ENCODE peak calls at places on chromosomes 12 and 14, in eight cellular contexts. D is epithelial cell of proximal tubule; R is MM.1S; C is PC-3; Z is psoas muscle; K is mesendoderm; H is CD8-positive, alpha-beta T cell; P is mammary epithelial cell. F is an unnamed sample.

GRCh38 chr14:89372156-89372555 is 44.9 kb downstream of the FOXN3 start:
- DNase-seq in D (no peak), R (no peak), C (no peak), Z (no peak), K (no peak), H (no peak), P (no peak), F (no peak)

GRCh38 chr12:19489168-19489567 is 49.9 kb downstream of the AEBP2 start:
- DNase-seq in D (no peak), R (no peak), C (no peak), Z (no peak), K (no peak), H (no peak), P (no peak), F (no peak)

GRCh38 chr12:5872745-5873144 is 72.3 kb downstream of the ANO2 start:
- DNase-seq in D (no peak), R (no peak), C (peak; percentile 16), Z (no peak), K (peak; percentile 49), H (no peak), P (no peak), F (no peak)

GRCh38 chr12:34406996-34407300 is 384.7 kb downstream of the ALG10 start:
- DNase-seq in D (no peak), R (no peak), C (no peak), Z (peak; percentile 10), K (no peak), H (no peak), P (no peak), F (no peak)

GRCh38 chr12:65899289-65899688 is 75.0 kb downstream of the HMGA2 start:
- DNase-seq in D (no peak), R (no peak), C (no peak), Z (no peak), K (no peak), H (no peak), P (no peak), F (no peak)

GRCh38 chr12:91139264-91139663 is 28.0 kb upstream of the LUM start:
- DNase-seq in D (no peak), R (no peak), C (no peak), Z (no peak), K (peak; percentile 38), H (no peak), P (no peak), F (no peak)

GRCh38 chr14:90301580-90302181 is 30.1 kb downstream of the NRDE2 start:
- DNase-seq in D (no peak), R (no peak), C (peak; percentile 60), Z (no peak), K (peak; percentile 37), H (no peak), P (peak; percentile 25), F (peak; percentile 14)

GRCh38 chr14:24187538-24187915 is 1.1 kb downstream of the IPO4 start:
- DNase-seq in D (no peak), R (no peak), C (no peak), Z (peak; percentile 34), K (no peak), H (no peak), P (no peak), F (no peak)

GRCh38 chr12:56951582-56952339 is 5.6 kb downstream of the RDH16 start:
- DNase-seq in D (no peak), R (no peak), C (no peak), Z (no peak), K (no peak), H (no peak), P (no peak), F (no peak)

GRCh38 chr12:63917477-63917862 is 73.0 kb downstream of the SRGAP1 start:
- DNase-seq in D (no peak), R (no peak), C (no peak), Z (no peak), K (no peak), H (no peak), P (no peak), F (no peak)
- H3K4me3 ChIP-seq in D (no peak overlapping the region), R (no peak overlapping the region), C (peak overlapping the region; percentile 16), Z (no peak overlapping the region), K (no peak overlapping the region), H (no peak overlapping the region), P (no peak overlapping the region), F (no peak overlapping the region)

DNA sequence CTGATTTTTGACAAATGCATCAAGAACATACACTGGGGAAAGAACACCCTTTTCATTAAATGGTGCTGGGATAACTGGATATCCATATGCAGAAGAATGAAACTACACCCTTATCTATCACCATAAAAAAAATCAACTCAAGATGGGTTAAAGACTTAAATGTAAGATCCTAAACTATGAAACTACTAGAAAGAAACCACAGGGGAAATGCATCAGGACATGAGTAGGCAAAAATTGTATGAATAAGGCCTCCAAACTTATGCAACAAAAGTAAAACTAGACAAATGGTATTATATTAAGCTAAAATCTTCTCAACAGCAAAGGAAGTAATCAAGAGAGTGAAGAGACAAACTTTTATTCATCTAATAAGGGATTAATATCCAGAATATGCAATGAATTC is 242.5 kb downstream of the CPNE8 start:
- DNase-seq in D (no peak), R (peak; percentile 41), C (no peak), Z (no peak), K (no peak), H (no peak), P (peak; percentile 26), F (no peak)
- H3K4me3 ChIP-seq in D (no peak overlapping the region), R (peak overlapping the region; percentile 13), C (no peak overlapping the region), Z (no peak overlapping the region), K (no peak overlapping the region), H (no peak overlapping the region), P (no peak overlapping the region), F (no peak overlapping the region)

GRCh38 chr12:105409286-105409685 is 78.8 kb downstream of the C12orf75 start:
- DNase-seq in D (no peak), R (no peak), C (no peak), Z (no peak), K (no peak), H (no peak), P (no peak), F (no peak)
- H3K4me3 ChIP-seq in D (no peak overlapping the region), R (no peak overlapping the region), C (no peak overlapping the region), Z (no peak overlapping the region), K (no peak overlapping the region), H (no peak overlapping the region), P (no peak overlapping the region), F (no peak overlapping the region)

GRCh38 chr14:91351508-91351853 is 66.1 kb downstream of the CCDC88C start:
- DNase-seq in D (no peak), R (no peak), C (no peak), Z (no peak), K (no peak), H (no peak), P (no peak), F (no peak)
- H3K4me3 ChIP-seq in D (peak overlapping the region; percentile 37), R (peak overlapping the region; percentile 20), C (no peak overlapping the region), Z (no peak overlapping the region), K (no peak overlapping the region), H (peak overlapping the region; percentile 27), P (no peak overlapping the region), F (peak overlapping the region; percentile 43)

DNA sequence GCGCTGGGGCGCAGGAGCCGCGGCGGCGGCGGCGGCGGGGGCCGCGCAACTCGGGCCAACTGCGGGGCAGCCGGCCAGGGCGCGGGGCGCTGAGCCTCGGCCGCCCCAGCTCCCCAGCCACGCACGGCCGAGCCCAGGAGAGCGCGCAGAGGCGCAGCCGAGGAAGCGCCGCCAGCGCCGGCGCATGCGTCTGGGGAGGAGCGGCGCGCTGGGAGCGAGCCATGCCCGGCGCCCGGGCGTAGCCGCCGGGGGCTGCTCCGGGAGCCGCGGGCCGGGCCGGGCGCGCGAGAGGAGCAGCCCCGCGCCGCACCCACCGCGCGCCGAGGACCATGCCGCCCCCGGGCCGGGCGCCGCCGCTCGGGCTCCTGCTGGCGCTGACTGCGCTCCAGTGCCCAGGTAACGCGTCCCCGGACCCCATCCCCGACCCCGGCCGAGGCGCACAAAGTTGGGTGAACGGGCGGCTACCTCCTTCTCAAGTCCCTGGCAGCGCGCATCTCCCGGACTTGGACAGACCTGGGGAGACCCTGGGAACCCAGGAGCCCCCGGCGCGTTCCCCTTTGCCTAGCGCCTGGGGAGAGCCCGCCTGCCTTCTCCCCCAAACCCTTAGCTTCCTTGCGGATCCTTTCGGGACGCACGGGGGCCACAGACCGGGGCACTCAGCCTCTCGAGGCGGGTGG is 121.4 kb downstream of the AACS start:
- DNase-seq in D (no peak), R (no peak), C (no peak), Z (no peak), K (no peak), H (no peak), P (peak; percentile 20), F (no peak)
- H3K4me3 ChIP-seq in D (no peak overlapping the region), R (no peak overlapping the region), C (peak overlapping the region; percentile 43), Z (peak overlapping the region; percentile 52), K (peak overlapping the region; percentile 5), H (no peak overlapping the region), P (peak overlapping the region; percentile 34), F (no peak overlapping the region)

GRCh38 chr12:1919284-1919683 is 832 bp upstream of the CACNA2D4 start:
- DNase-seq in D (no peak), R (no peak), C (no peak), Z (no peak), K (no peak), H (no peak), P (no peak), F (no peak)
- H3K4me3 ChIP-seq in D (no peak overlapping the region), R (no peak overlapping the region), C (no peak overlapping the region), Z (no peak overlapping the region), K (no peak overlapping the region), H (no peak overlapping the region), P (no peak overlapping the region), F (no peak overlapping the region)

GRCh38 chr12:119182701-119183493 is 4.2 kb downstream of the HSPB8 start:
- DNase-seq in D (peak; percentile 96), R (no peak), C (no peak), Z (no peak), K (no peak), H (no peak), P (no peak), F (peak; percentile 14)

GRCh38 chr12:119179335-119180021 is 747 bp downstream of the HSPB8 start:
- DNase-seq in D (peak; percentile 63), R (no peak), C (peak; percentile 75), Z (no peak), K (peak; percentile 96), H (no peak), P (no peak), F (no peak)

GRCh38 chr12:119181944-119182343 is 3.2 kb downstream of the HSPB8 start:
- DNase-seq in D (no peak), R (no peak), C (no peak), Z (no peak), K (no peak), H (no peak), P (no peak), F (no peak)

GRCh38 chr12:119180380-119181040 is 1.8 kb downstream of the HSPB8 start:
- DNase-seq in D (no peak), R (no peak), C (no peak), Z (peak; percentile 87), K (peak; percentile 83), H (no peak), P (no peak), F (no peak)

DNA sequence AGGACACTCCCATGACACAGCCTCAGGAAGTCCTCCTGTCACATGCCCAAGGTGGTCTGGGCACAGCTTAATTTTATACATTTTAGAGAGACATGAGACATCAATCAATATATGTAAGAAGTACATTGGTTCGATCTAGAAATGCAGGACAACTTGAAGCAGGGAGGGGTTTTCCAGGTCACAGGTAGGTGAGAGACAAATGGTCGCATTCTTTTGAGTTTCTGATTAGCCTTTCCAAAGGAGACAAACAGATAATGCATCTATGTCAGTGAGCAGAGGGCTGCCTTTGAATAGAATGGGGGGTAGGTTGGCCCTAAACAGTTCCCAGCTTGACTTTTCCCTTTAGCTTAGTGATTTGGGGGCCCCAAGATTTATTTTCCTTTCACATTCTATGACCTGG is 2.5 kb downstream of the HSPB8 start:
- DNase-seq in D (no peak), R (no peak), C (no peak), Z (no peak), K (peak; percentile 72), H (no peak), P (no peak), F (no peak)
- H3K4me3 ChIP-seq in D (peak overlapping the region; percentile 92), R (no peak overlapping the region), C (peak overlapping the region; percentile 61), Z (peak overlapping the region; percentile 79), K (no peak overlapping the region), H (no peak overlapping the region), P (no peak overlapping the region), F (no peak overlapping the region)

F was measured in Jurkat, Clone E6-1.